ENCODE peak calls at places on chromosomes 4 and X, in five cellular contexts. One of them, this sample, is unnamed.

GRCh38 chr4:7170012-7170411 is 22.3 kb upstream of the SORCS2 start:
- DNase-seq in activated T-cell treated with anti-CD3 and anti-CD28 coated beads, Interleukin-2, amount 50 U/mL, for 4 hours: no peak
- DNase-seq in NCI-H1092 treated with DMSO at 0.1 percent for 48 hours: no peak
- DNase-seq in aorta: no peak
- DNase-seq in astrocyte of the hippocampus: no peak
- DNase-seq in this sample: no peak

GRCh38 chr4:114398386-114398785 is 200.2 kb upstream of the UGT8 start:
- DNase-seq in activated T-cell treated with anti-CD3 and anti-CD28 coated beads, Interleukin-2, amount 50 U/mL, for 4 hours: no peak
- DNase-seq in NCI-H1092 treated with DMSO at 0.1 percent for 48 hours: no peak
- DNase-seq in aorta: no peak
- DNase-seq in astrocyte of the hippocampus: no peak
- DNase-seq in this sample: no peak

GRCh38 chr4:163748474-163748873 is 254.0 kb downstream of the TMA16 start:
- DNase-seq in activated T-cell treated with anti-CD3 and anti-CD28 coated beads, Interleukin-2, amount 50 U/mL, for 4 hours: no peak
- DNase-seq in NCI-H1092 treated with DMSO at 0.1 percent for 48 hours: peak; percentile 17
- DNase-seq in aorta: no peak
- DNase-seq in astrocyte of the hippocampus: no peak
- DNase-seq in this sample: peak; percentile 56

GRCh38 chr4:86595426-86595805 is 1.3 kb downstream of the PTPN13 start:
- DNase-seq in activated T-cell treated with anti-CD3 and anti-CD28 coated beads, Interleukin-2, amount 50 U/mL, for 4 hours: no peak
- DNase-seq in NCI-H1092 treated with DMSO at 0.1 percent for 48 hours: no peak
- DNase-seq in aorta: no peak
- DNase-seq in astrocyte of the hippocampus: peak; percentile 51
- DNase-seq in this sample: peak; percentile 68

GRCh38 chr4:104532677-104533076 is 38.0 kb upstream of the CXXC4 start:
- DNase-seq in activated T-cell treated with anti-CD3 and anti-CD28 coated beads, Interleukin-2, amount 50 U/mL, for 4 hours: no peak
- DNase-seq in NCI-H1092 treated with DMSO at 0.1 percent for 48 hours: no peak
- DNase-seq in aorta: no peak
- DNase-seq in astrocyte of the hippocampus: no peak
- DNase-seq in this sample: no peak

GRCh38 chr4:120709986-120710385 is 212.5 kb downstream of the PRDM5 start:
- DNase-seq in activated T-cell treated with anti-CD3 and anti-CD28 coated beads, Interleukin-2, amount 50 U/mL, for 4 hours: no peak
- DNase-seq in NCI-H1092 treated with DMSO at 0.1 percent for 48 hours: no peak
- DNase-seq in aorta: no peak
- DNase-seq in astrocyte of the hippocampus: no peak
- DNase-seq in this sample: no peak

GRCh38 chrX:48468693-48469691 is 1.1 kb downstream of the SLC38A5 start:
- DNase-seq in activated T-cell treated with anti-CD3 and anti-CD28 coated beads, Interleukin-2, amount 50 U/mL, for 4 hours: peak; percentile 41
- DNase-seq in NCI-H1092 treated with DMSO at 0.1 percent for 48 hours: no peak
- DNase-seq in aorta: no peak
- DNase-seq in astrocyte of the hippocampus: no peak
- DNase-seq in this sample: no peak

GRCh38 chr4:11073621-11074051 is 355.1 kb downstream of the HS3ST1 start:
- DNase-seq in activated T-cell treated with anti-CD3 and anti-CD28 coated beads, Interleukin-2, amount 50 U/mL, for 4 hours: no peak
- DNase-seq in NCI-H1092 treated with DMSO at 0.1 percent for 48 hours: no peak
- DNase-seq in aorta: peak; percentile 83
- DNase-seq in astrocyte of the hippocampus: peak; percentile 95
- DNase-seq in this sample: no peak

GRCh38 chr4:78747328-78747946 is 28.7 kb upstream of the BMP2K start:
- DNase-seq in activated T-cell treated with anti-CD3 and anti-CD28 coated beads, Interleukin-2, amount 50 U/mL, for 4 hours: no peak
- DNase-seq in NCI-H1092 treated with DMSO at 0.1 percent for 48 hours: no peak
- DNase-seq in aorta: no peak
- DNase-seq in astrocyte of the hippocampus: no peak
- DNase-seq in this sample: no peak

GRCh38 chrX:48590203-48591103 is 6.8 kb upstream of the WDR13 start:
- DNase-seq in activated T-cell treated with anti-CD3 and anti-CD28 coated beads, Interleukin-2, amount 50 U/mL, for 4 hours: no peak
- DNase-seq in NCI-H1092 treated with DMSO at 0.1 percent for 48 hours: no peak
- DNase-seq in aorta: no peak
- DNase-seq in astrocyte of the hippocampus: no peak
- DNase-seq in this sample: no peak

GRCh38 chr4:7929530-7929951 is 10.1 kb downstream of the AFAP1 start:
- DNase-seq in activated T-cell treated with anti-CD3 and anti-CD28 coated beads, Interleukin-2, amount 50 U/mL, for 4 hours: no peak
- DNase-seq in NCI-H1092 treated with DMSO at 0.1 percent for 48 hours: no peak
- DNase-seq in aorta: no peak
- DNase-seq in astrocyte of the hippocampus: peak; percentile 57
- DNase-seq in this sample: peak; percentile 31

GRCh38 chr4:24664956-24665355 is 80.6 kb upstream of the DHX15 start:
- DNase-seq in activated T-cell treated with anti-CD3 and anti-CD28 coated beads, Interleukin-2, amount 50 U/mL, for 4 hours: no peak
- DNase-seq in NCI-H1092 treated with DMSO at 0.1 percent for 48 hours: no peak
- DNase-seq in aorta: no peak
- DNase-seq in astrocyte of the hippocampus: no peak
- DNase-seq in this sample: no peak

GRCh38 chr4:26201119-26201518 is 119.7 kb upstream of the RBPJ start:
- DNase-seq in activated T-cell treated with anti-CD3 and anti-CD28 coated beads, Interleukin-2, amount 50 U/mL, for 4 hours: no peak
- DNase-seq in NCI-H1092 treated with DMSO at 0.1 percent for 48 hours: no peak
- DNase-seq in aorta: no peak
- DNase-seq in astrocyte of the hippocampus: no peak
- DNase-seq in this sample: no peak

GRCh38 chrX:24210190-24210589 is 60.7 kb downstream of the ZFX start:
- DNase-seq in activated T-cell treated with anti-CD3 and anti-CD28 coated beads, Interleukin-2, amount 50 U/mL, for 4 hours: no peak
- DNase-seq in NCI-H1092 treated with DMSO at 0.1 percent for 48 hours: no peak
- DNase-seq in aorta: no peak
- DNase-seq in astrocyte of the hippocampus: no peak
- DNase-seq in this sample: no peak